ENCODE peak calls at places on chromosomes 13 and 19, in ten cellular contexts. One of them, this sample, is unnamed.

GRCh38 chr19:11091343-11092153 is 2.3 kb downstream of the LDLR start:
- DNase-seq in BJ: peak; percentile 86
- DNase-seq in left cardiac atrium: peak; percentile 69
- DNase-seq in lung: peak; percentile 61
- DNase-seq in heart right ventricle: no peak
- DNase-seq in GM10248: no peak
- DNase-seq in stimulated activated CD8-positive, alpha-beta memory T cell treated with anti-CD3 and anti-CD28 coated beads, Interleukin-7, amount 100 ng/mL, for 24 hours: no peak
- DNase-seq in cardiac fibroblast: peak; percentile 94
- DNase-seq in ecto neural progenitor cell: no peak
- DNase-seq in activated effector memory CD4-positive, alpha-beta T cell treated with anti-CD3 and anti-CD28 coated beads, Interleukin-2, amount 50 U/mL, for 16 hours: peak; percentile 85
- DNase-seq in this sample: peak; percentile 76

GRCh38 chr19:53981408-53981998 is 9.9 kb upstream of the CACNG6 start:
- DNase-seq in ecto neural progenitor cell: no peak
- DNase-seq in BJ: no peak
- DNase-seq in left cardiac atrium: no peak
- DNase-seq in stimulated activated CD8-positive, alpha-beta memory T cell treated with anti-CD3 and anti-CD28 coated beads, Interleukin-7, amount 100 ng/mL, for 24 hours: no peak
- DNase-seq in cardiac fibroblast: no peak
- DNase-seq in activated effector memory CD4-positive, alpha-beta T cell treated with anti-CD3 and anti-CD28 coated beads, Interleukin-2, amount 50 U/mL, for 16 hours: no peak
- DNase-seq in lung: no peak
- DNase-seq in heart right ventricle: no peak
- DNase-seq in GM10248: no peak
- DNase-seq in this sample: no peak

GRCh38 chr19:23996549-23996948 is 81.9 kb downstream of the ZNF726 start:
- DNase-seq in left cardiac atrium: no peak
- DNase-seq in lung: no peak
- DNase-seq in activated effector memory CD4-positive, alpha-beta T cell treated with anti-CD3 and anti-CD28 coated beads, Interleukin-2, amount 50 U/mL, for 16 hours: no peak
- DNase-seq in heart right ventricle: no peak
- DNase-seq in BJ: no peak
- DNase-seq in ecto neural progenitor cell: no peak
- DNase-seq in cardiac fibroblast: peak; percentile 14
- DNase-seq in stimulated activated CD8-positive, alpha-beta memory T cell treated with anti-CD3 and anti-CD28 coated beads, Interleukin-7, amount 100 ng/mL, for 24 hours: no peak
- DNase-seq in GM10248: no peak
- DNase-seq in this sample: no peak

GRCh38 chr19:38251564-38252051 is 4.6 kb downstream of the PPP1R14A start:
- DNase-seq in left cardiac atrium: peak; percentile 75
- DNase-seq in ecto neural progenitor cell: no peak
- DNase-seq in heart right ventricle: peak; percentile 79
- DNase-seq in stimulated activated CD8-positive, alpha-beta memory T cell treated with anti-CD3 and anti-CD28 coated beads, Interleukin-7, amount 100 ng/mL, for 24 hours: no peak
- DNase-seq in lung: no peak
- DNase-seq in GM10248: no peak
- DNase-seq in activated effector memory CD4-positive, alpha-beta T cell treated with anti-CD3 and anti-CD28 coated beads, Interleukin-2, amount 50 U/mL, for 16 hours: no peak
- DNase-seq in BJ: no peak
- DNase-seq in cardiac fibroblast: peak; percentile 40
- DNase-seq in this sample: no peak

GRCh38 chr13:40350283-40350992 is 316.0 kb downstream of the FOXO1 start:
- DNase-seq in GM10248: no peak
- DNase-seq in cardiac fibroblast: peak; percentile 32
- DNase-seq in activated effector memory CD4-positive, alpha-beta T cell treated with anti-CD3 and anti-CD28 coated beads, Interleukin-2, amount 50 U/mL, for 16 hours: no peak
- DNase-seq in ecto neural progenitor cell: no peak
- DNase-seq in stimulated activated CD8-positive, alpha-beta memory T cell treated with anti-CD3 and anti-CD28 coated beads, Interleukin-7, amount 100 ng/mL, for 24 hours: no peak
- DNase-seq in BJ: no peak
- DNase-seq in lung: no peak
- DNase-seq in left cardiac atrium: no peak
- DNase-seq in heart right ventricle: no peak
- DNase-seq in this sample: no peak

GRCh38 chr13:63184693-63185092 is 1769.0 kb upstream of the PCDH20 start:
- DNase-seq in stimulated activated CD8-positive, alpha-beta memory T cell treated with anti-CD3 and anti-CD28 coated beads, Interleukin-7, amount 100 ng/mL, for 24 hours: no peak
- DNase-seq in activated effector memory CD4-positive, alpha-beta T cell treated with anti-CD3 and anti-CD28 coated beads, Interleukin-2, amount 50 U/mL, for 16 hours: no peak
- DNase-seq in ecto neural progenitor cell: no peak
- DNase-seq in left cardiac atrium: no peak
- DNase-seq in heart right ventricle: no peak
- DNase-seq in lung: no peak
- DNase-seq in cardiac fibroblast: peak; percentile 69
- DNase-seq in BJ: peak; percentile 7
- DNase-seq in GM10248: no peak
- DNase-seq in this sample: no peak

GRCh38 chr13:21526707-21527454 is 67.8 kb upstream of the ZDHHC20 start:
- DNase-seq in ecto neural progenitor cell: no peak
- DNase-seq in lung: no peak
- DNase-seq in GM10248: no peak
- DNase-seq in cardiac fibroblast: no peak
- DNase-seq in heart right ventricle: no peak
- DNase-seq in left cardiac atrium: no peak
- DNase-seq in BJ: no peak
- DNase-seq in activated effector memory CD4-positive, alpha-beta T cell treated with anti-CD3 and anti-CD28 coated beads, Interleukin-2, amount 50 U/mL, for 16 hours: no peak
- DNase-seq in stimulated activated CD8-positive, alpha-beta memory T cell treated with anti-CD3 and anti-CD28 coated beads, Interleukin-7, amount 100 ng/mL, for 24 hours: no peak
- DNase-seq in this sample: no peak

GRCh38 chr19:58361900-58362271 is 665 bp downstream of the ZNF497 start:
- DNase-seq in activated effector memory CD4-positive, alpha-beta T cell treated with anti-CD3 and anti-CD28 coated beads, Interleukin-2, amount 50 U/mL, for 16 hours: peak; percentile 76
- DNase-seq in left cardiac atrium: peak; percentile 76
- DNase-seq in GM10248: peak; percentile 68
- DNase-seq in cardiac fibroblast: no peak
- DNase-seq in BJ: no peak
- DNase-seq in heart right ventricle: peak; percentile 53
- DNase-seq in lung: peak; percentile 71
- DNase-seq in ecto neural progenitor cell: peak; percentile 80
- DNase-seq in stimulated activated CD8-positive, alpha-beta memory T cell treated with anti-CD3 and anti-CD28 coated beads, Interleukin-7, amount 100 ng/mL, for 24 hours: peak; percentile 20
- DNase-seq in this sample: no peak

GRCh38 chr13:45231722-45232121 is 30.9 kb upstream of the KCTD4 start:
- DNase-seq in GM10248: no peak
- DNase-seq in BJ: no peak
- DNase-seq in left cardiac atrium: no peak
- DNase-seq in ecto neural progenitor cell: no peak
- DNase-seq in cardiac fibroblast: peak; percentile 63
- DNase-seq in lung: no peak
- DNase-seq in heart right ventricle: no peak
- DNase-seq in activated effector memory CD4-positive, alpha-beta T cell treated with anti-CD3 and anti-CD28 coated beads, Interleukin-2, amount 50 U/mL, for 16 hours: no peak
- DNase-seq in stimulated activated CD8-positive, alpha-beta memory T cell treated with anti-CD3 and anti-CD28 coated beads, Interleukin-7, amount 100 ng/mL, for 24 hours: no peak
- DNase-seq in this sample: no peak

GRCh38 chr13:40362502-40362901 is 303.9 kb downstream of the FOXO1 start:
- DNase-seq in BJ: no peak
- DNase-seq in left cardiac atrium: no peak
- DNase-seq in lung: no peak
- DNase-seq in GM10248: no peak
- DNase-seq in stimulated activated CD8-positive, alpha-beta memory T cell treated with anti-CD3 and anti-CD28 coated beads, Interleukin-7, amount 100 ng/mL, for 24 hours: no peak
- DNase-seq in activated effector memory CD4-positive, alpha-beta T cell treated with anti-CD3 and anti-CD28 coated beads, Interleukin-2, amount 50 U/mL, for 16 hours: no peak
- DNase-seq in cardiac fibroblast: peak; percentile 36
- DNase-seq in heart right ventricle: no peak
- DNase-seq in ecto neural progenitor cell: no peak
- DNase-seq in this sample: no peak